ENCODE peak calls at places on chromosome 3, in nine cellular contexts. A is left ventricle myocardium superior; K is endothelial cell of umbilical vein; I is cardiac muscle cell; U is amniotic epithelial cell; R is activated effector memory CD4-positive, alpha-beta T cell treated with Interleukin-2 at 50 U/mL for 16 hours; O is activated T-cell treated with anti-CD3 and anti-CD28 coated beads for 48 hours; D is NCI-H460; N is AG04450. W is an unnamed sample.
A peak's percentile ranks its signal among the peaks of the same experiment; 100 is the strongest.

GRCh38 chr3:24311881-24312280 is 182.8 kb downstream of the THRB start:
- DNase-seq in A (no peak), K (no peak), I (no peak), U (no peak), R (no peak), O (no peak), D (no peak), N (no peak), W (no peak)

GRCh38 chr3:38834110-38834509 is 18.1 kb upstream of the SCN10A start:
- DNase-seq in A (peak; percentile 69), K (peak; percentile 95), I (peak; percentile 1), U (peak; percentile 84), R (peak; percentile 3), O (peak; percentile 35), D (no peak), N (peak; percentile 55), W (no peak)

GRCh38 chr3:196931828-196932587 is 10.3 kb downstream of the NCBP2 start:
- DNase-seq in A (no peak), K (no peak), I (no peak), U (no peak), R (no peak), O (no peak), D (no peak), N (no peak), W (no peak)

GRCh38 chr3:113035387-113035982 is 44.7 kb downstream of the GTPBP8 start:
- DNase-seq in A (no peak), K (peak; percentile 47), I (peak; percentile 66), U (peak; percentile 58), R (no peak), O (no peak), D (peak; percentile 46), N (no peak), W (peak; percentile 62)

GRCh38 chr3:38117163-38117716 is 19.7 kb downstream of the ACAA1 start:
- DNase-seq in A (peak; percentile 64), K (no peak), I (no peak), U (no peak), R (no peak), O (no peak), D (no peak), N (no peak), W (no peak)

GRCh38 chr3:195135921-195136320 is 135.0 kb downstream of the XXYLT1 start:
- DNase-seq in A (no peak), K (no peak), I (no peak), U (no peak), R (no peak), O (no peak), D (no peak), N (no peak), W (no peak)

GRCh38 chr3:50483374-50483773 is 20.1 kb downstream of the CACNA2D2 start:
- DNase-seq in A (no peak), K (no peak), I (no peak), U (no peak), R (no peak), O (no peak), D (no peak), N (no peak), W (peak; percentile 11)

GRCh38 chr3:119812491-119813058 is 30.7 kb downstream of the NR1I2 start:
- DNase-seq in A (peak; percentile 80), K (no peak), I (no peak), U (no peak), R (no peak), O (no peak), D (no peak), N (no peak), W (no peak)

GRCh38 chr3:32963871-32964270 is 12.4 kb downstream of the CCR4 start:
- DNase-seq in A (no peak), K (no peak), I (no peak), U (no peak), R (no peak), O (no peak), D (no peak), N (no peak), W (no peak)

GRCh38 chr3:125382323-125382722 is 7.2 kb upstream of the ZNF148 start:
- DNase-seq in A (no peak), K (no peak), I (no peak), U (peak; percentile 48), R (no peak), O (no peak), D (no peak), N (no peak), W (no peak)

GRCh38 chr3:50241163-50241562 is 5.2 kb downstream of the GNAI2 start:
- DNase-seq in A (no peak), K (no peak), I (peak; percentile 71), U (no peak), R (no peak), O (no peak), D (no peak), N (no peak), W (no peak)

GRCh38 chr3:33989229-33989628 is 190.8 kb downstream of the PDCD6IP start:
- DNase-seq in A (no peak), K (no peak), I (no peak), U (no peak), R (no peak), O (no peak), D (no peak), N (no peak), W (no peak)

GRCh38 chr3:42799376-42799775 is 4.9 kb downstream of the HIGD1A start:
- DNase-seq in A (no peak), K (no peak), I (no peak), U (no peak), R (no peak), O (no peak), D (no peak), N (no peak), W (no peak)

GRCh38 chr3:68129065-68129464 is 474.7 kb upstream of the SUCLG2 start:
- DNase-seq in A (no peak), K (no peak), I (no peak), U (no peak), R (no peak), O (no peak), D (no peak), N (no peak), W (no peak)

GRCh38 chr3:105440113-105440512 is 73.4 kb downstream of the ALCAM start:
- DNase-seq in A (no peak), K (no peak), I (no peak), U (no peak), R (no peak), O (no peak), D (no peak), N (no peak), W (no peak)

GRCh38 chr3:37753428-37753827 is 108.3 kb upstream of the CTDSPL start:
- DNase-seq in A (no peak), K (no peak), I (no peak), U (no peak), R (no peak), O (no peak), D (no peak), N (no peak), W (peak; percentile 17)

GRCh38 chr3:130679218-130679617 is 67.4 kb downstream of the PIK3R4 start:
- DNase-seq in A (no peak), K (no peak), I (no peak), U (no peak), R (no peak), O (no peak), D (no peak), N (no peak), W (no peak)

GRCh38 chr3:49476563-49476962 is 6.5 kb downstream of the DAG1 start:
- DNase-seq in A (no peak), K (peak; percentile 47), I (no peak), U (peak; percentile 50), R (no peak), O (peak; percentile 8), D (no peak), N (no peak), W (no peak)

GRCh38 chr3:70531063-70531657 is 218.7 kb upstream of the MDFIC2 start:
- DNase-seq in A (no peak), K (peak; percentile 52), I (peak; percentile 55), U (peak; percentile 36), R (no peak), O (no peak), D (peak; percentile 9), N (no peak), W (peak; percentile 33)

GRCh38 chr3:4821975-4822374 is 157.3 kb upstream of the BHLHE40 start:
- DNase-seq in A (no peak), K (no peak), I (no peak), U (no peak), R (peak; percentile 75), O (peak; percentile 70), D (no peak), N (no peak), W (no peak)

GRCh38 chr3:46209053-46209452 is 940 bp upstream of the CCR1 start:
- DNase-seq in A (no peak), K (no peak), I (no peak), U (no peak), R (no peak), O (no peak), D (no peak), N (no peak), W (no peak)

GRCh38 chr3:106242779-106243178 is 374.0 kb upstream of the CBLB start:
- DNase-seq in A (no peak), K (no peak), I (no peak), U (no peak), R (no peak), O (no peak), D (no peak), N (no peak), W (no peak)

GRCh38 chr3:42025388-42026138 is 63.7 kb upstream of the ULK4 start:
- DNase-seq in A (peak; percentile 88), K (peak; percentile 98), I (peak; percentile 81), U (peak; percentile 92), R (no peak), O (no peak), D (peak; percentile 20), N (peak; percentile 93), W (peak; percentile 80)

GRCh38 chr3:190120161-190121060 is at the start of gene P3H2:
- DNase-seq in A (peak; percentile 87), K (peak; percentile 93), I (peak; percentile 95), U (peak; percentile 87), R (no peak), O (peak; percentile 33), D (peak; percentile 75), N (peak; percentile 78), W (no peak)